ENCODE peak calls at places on chromosomes 11 and 22, in seven cellular contexts. G is fibroblast of the aortic adventitia; W is CD4-positive, alpha-beta memory T cell; U is hypothalamus; N is glutamatergic neuron; D is T1000; I is GM10248. B is an unnamed sample.

GRCh38 chr11:1967641-1968225 is 20.6 kb downstream of the MRPL23 start:
- DNase-seq in G (no peak), W (no peak), U (no peak), N (no peak), D (no peak), I (no peak), B (no peak)

GRCh38 chr11:57213282-57214086 is 23.6 kb downstream of the APLNR start:
- DNase-seq in G (peak; percentile 33), W (no peak), U (no peak), N (peak; percentile 76), D (no peak), I (no peak), B (no peak)

GRCh38 chr11:113153847-113154246 is 160.5 kb upstream of the TTC12 start:
- DNase-seq in G (peak; percentile 30), W (no peak), U (no peak), N (no peak), D (no peak), I (no peak), B (no peak)

GRCh38 chr11:44572884-44573283 is 7.4 kb downstream of the CD82 start:
- DNase-seq in G (no peak), W (no peak), U (no peak), N (no peak), D (no peak), I (no peak), B (no peak)

GRCh38 chr11:120013325-120014250 is 124.3 kb downstream of the TRIM29 start:
- DNase-seq in G (peak; percentile 22), W (no peak), U (peak; percentile 40), N (peak; percentile 76), D (no peak), I (peak; percentile 67), B (peak; percentile 41)

GRCh38 chr11:85444479-85444878 is 182.7 kb downstream of the DLG2 start:
- DNase-seq in G (no peak), W (no peak), U (no peak), N (no peak), D (no peak), I (no peak), B (no peak)

GRCh38 chr11:74412733-74413359 is 14.6 kb upstream of the PGM2L1 start:
- DNase-seq in G (no peak), W (no peak), U (no peak), N (no peak), D (no peak), I (no peak), B (no peak)

GRCh38 chr22:49823289-49824045 is 4.2 kb downstream of the BRD1 start:
- DNase-seq in G (no peak), W (no peak), U (no peak), N (no peak), D (no peak), I (no peak), B (no peak)

GRCh38 chr11:65646921-65647701 is 9.2 kb downstream of the SIPA1 start:
- DNase-seq in G (no peak), W (peak; percentile 32), U (no peak), N (peak; percentile 57), D (no peak), I (no peak), B (no peak)

GRCh38 chr11:73645972-73646631 is at the start of gene PLEKHB1:
- DNase-seq in G (no peak), W (no peak), U (no peak), N (no peak), D (no peak), I (no peak), B (no peak)